ENCODE peak calls at places on chromosomes 13 and 19, in six cellular contexts. X is GM12891, Z is transverse colon, N is SK-N-SH, E is HL-60, R is esophagus muscularis mucosa. I is an unnamed sample.

GRCh38 chr19:29843180-29844051 is 31.6 kb downstream of the CCNE1 start:
- DNase-seq in X (no peak), Z (peak), N (no peak), E (peak), R (peak), I (peak)

GRCh38 chr19:19514215-19514633 is 1.1 kb downstream of the TSSK6 start:
- DNase-seq in X (no peak), Z (peak), N (no peak), E (no peak), R (no peak), I (peak)

GRCh38 chr13:109332501-109333499 is 453.6 kb downstream of the IRS2 start:
- DNase-seq in X (no peak), Z (peak), N (no peak), E (no peak), R (peak), I (no peak)

GRCh38 chr13:96898855-96899254 is 95.4 kb downstream of the OXGR1 start:
- DNase-seq in X (no peak), Z (no peak), N (no peak), E (no peak), R (no peak), I (no peak)

GRCh38 chr13:59532405-59532804 is 631.3 kb downstream of the DIAPH3 start:
- DNase-seq in X (no peak), Z (no peak), N (no peak), E (no peak), R (no peak), I (no peak)

GRCh38 chr19:18865106-18865972 is 30.6 kb downstream of the CERS1 start:
- DNase-seq in X (no peak), Z (no peak), N (no peak), E (no peak), R (no peak), I (no peak)

GRCh38 chr19:33403221-33403972 is 29.9 kb downstream of the CEBPG start:
- DNase-seq in X (peak), Z (peak), N (peak), E (no peak), R (no peak), I (peak)

GRCh38 chr19:38564981-38565685 is 52.6 kb downstream of the MAP4K1 start:
- DNase-seq in X (no peak), Z (no peak), N (peak), E (no peak), R (no peak), I (no peak)

DNA sequence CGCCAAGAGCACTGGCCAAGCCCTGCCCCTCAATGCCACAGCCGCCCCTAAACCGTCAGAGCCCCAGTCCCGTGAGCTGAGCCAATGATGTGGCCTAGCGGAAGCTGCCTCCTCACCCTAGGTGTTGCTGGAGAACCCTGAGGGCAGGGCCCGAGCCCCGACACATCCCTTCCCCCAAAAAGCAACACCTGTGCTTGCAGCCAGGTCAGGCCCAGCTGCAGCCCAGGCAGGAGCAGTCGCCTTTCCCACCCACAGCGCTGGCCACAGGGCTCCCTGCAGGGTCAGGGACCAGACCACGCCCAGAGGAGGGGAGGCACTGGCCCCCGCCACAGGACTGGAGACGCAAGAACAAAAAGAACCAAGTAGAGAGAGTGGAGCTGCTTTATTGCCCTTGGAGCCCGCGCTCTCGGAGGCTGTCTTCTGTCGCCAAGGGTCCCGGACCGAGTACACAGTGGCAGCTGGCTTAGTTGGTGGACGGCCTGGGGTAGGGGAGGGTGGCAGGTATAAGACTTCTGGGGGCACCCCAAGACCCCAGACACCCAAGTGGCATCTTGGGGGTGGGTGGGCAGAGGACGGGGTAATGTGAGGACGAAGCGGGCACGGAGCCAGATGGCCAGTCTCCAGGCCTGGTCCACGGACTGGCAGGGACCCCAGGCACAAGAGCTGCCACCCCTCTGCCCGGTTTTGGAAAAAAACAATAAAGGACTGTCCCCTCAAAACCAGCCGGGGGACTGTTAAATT is 3.3 kb downstream of the P2RY11 start:
- DNase-seq in X (no peak), Z (no peak), N (peak), E (no peak), R (no peak), I (no peak)
- TF ChIP-seq POLR2AphosphoS5 in X (peak), Z (no peak), N (no peak), E (peak), R (no peak), I (no peak)

GRCh38 chr13:25068810-25069209 is 27.1 kb upstream of the PABPC3 start:
- DNase-seq in X (no peak), Z (no peak), N (no peak), E (no peak), R (no peak), I (no peak)

GRCh38 chr13:25067054-25067453 is 28.9 kb upstream of the PABPC3 start:
- DNase-seq in X (no peak), Z (no peak), N (no peak), E (no peak), R (no peak), I (no peak)

GRCh38 chr13:25069236-25069635 is 26.7 kb upstream of the PABPC3 start:
- DNase-seq in X (no peak), Z (no peak), N (no peak), E (no peak), R (no peak), I (no peak)

GRCh38 chr13:25064396-25064795 is 31.5 kb upstream of the PABPC3 start:
- DNase-seq in X (no peak), Z (no peak), N (no peak), E (no peak), R (no peak), I (no peak)

GRCh38 chr13:25065974-25066770 is 29.8 kb upstream of the PABPC3 start:
- DNase-seq in X (no peak), Z (no peak), N (no peak), E (peak), R (no peak), I (no peak)
- TF ChIP-seq POLR2AphosphoS5 in X (no peak), Z (no peak), N (no peak), E (no peak), R (no peak), I (no peak)

DNA sequence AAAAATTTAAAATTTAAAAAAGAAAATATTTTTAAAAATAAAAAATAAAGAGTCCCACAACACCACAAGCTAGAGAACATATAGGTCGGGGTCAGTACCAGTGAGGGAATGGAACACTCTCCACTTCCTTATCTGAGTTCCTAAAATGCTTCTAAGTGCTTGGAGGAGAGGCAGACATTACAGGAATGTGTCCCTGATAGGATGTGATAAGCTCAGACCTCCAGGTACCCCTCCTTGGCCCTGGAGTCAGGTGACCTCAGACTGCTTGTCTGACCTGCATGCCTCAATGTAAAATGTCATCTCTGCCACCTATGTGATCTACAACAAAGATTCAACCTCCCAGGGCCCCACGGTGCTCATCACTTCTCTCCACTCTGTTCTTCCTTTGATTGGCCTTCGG is 2.8 kb downstream of the ZNF814 start:
- DNase-seq in X (no peak), Z (no peak), N (no peak), E (no peak), R (no peak), I (no peak)
- TF ChIP-seq POLR2AphosphoS5 in X (no peak), Z (no peak), N (no peak), E (no peak), R (no peak), I (no peak)

DNA sequence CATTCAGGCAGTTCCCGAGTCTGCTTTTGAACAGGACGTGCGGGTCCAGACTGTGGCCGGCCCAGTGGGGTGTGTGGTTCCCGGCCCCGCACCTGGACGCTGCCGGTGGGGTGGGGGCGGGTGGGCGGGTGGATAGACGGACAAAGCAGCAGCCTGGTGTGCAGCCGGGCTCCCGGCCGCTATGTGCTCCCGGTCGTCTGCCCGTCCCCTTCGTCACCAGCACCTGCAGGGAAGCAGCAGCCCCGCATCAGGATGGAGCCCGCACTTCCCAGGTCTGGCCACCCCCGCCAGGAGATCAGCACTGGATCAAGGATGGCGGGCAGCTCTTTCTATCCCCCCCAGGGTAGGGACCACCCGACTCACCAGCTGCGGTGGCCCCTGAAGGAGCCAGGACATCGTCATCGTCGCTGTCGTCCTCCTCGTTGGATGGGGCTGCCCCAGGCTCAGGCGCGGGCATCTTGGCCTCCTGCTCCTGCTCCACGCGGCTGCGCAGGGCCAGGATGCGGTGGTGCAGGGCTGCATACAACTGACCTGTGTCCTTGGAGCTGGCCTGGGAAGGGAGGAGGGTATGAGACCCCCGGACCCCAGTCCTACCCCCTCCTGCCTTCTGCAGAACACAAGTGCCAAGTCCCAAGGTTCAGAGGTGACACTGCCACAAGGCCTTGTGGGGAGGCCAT is 3.5 kb downstream of the CAPS start:
- DNase-seq in X (no peak), Z (no peak), N (no peak), E (no peak), R (no peak), I (no peak)
- TF ChIP-seq POLR2AphosphoS5 in X (no peak), Z (no peak), N (no peak), E (no peak), R (no peak), I (no peak)

DNA sequence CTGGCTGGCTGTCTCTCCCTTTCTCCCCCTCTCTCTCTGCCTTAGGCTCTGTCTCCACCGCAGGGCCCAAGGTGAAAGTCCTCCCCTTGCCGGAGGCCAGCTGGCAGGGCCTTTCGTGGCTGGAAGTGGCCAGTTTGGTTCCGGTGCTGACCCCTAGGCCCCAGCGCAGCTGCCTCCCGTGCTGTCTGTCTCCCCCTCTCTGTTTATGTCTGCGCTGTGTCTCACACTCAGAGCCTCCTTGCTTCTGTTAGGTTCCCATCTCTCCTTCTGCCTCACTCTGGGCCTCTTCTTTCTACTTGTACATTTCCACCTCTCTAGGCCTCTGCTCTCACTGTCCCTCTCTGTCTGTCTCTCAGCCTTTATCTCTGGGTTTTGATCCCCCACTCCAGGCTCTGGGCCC is 13.1 kb downstream of the CCDC97 start:
- DNase-seq in X (no peak), Z (no peak), N (no peak), E (no peak), R (no peak), I (peak)
- TF ChIP-seq POLR2AphosphoS5 in X (no peak), Z (no peak), N (no peak), E (no peak), R (no peak), I (no peak)

GRCh38 chr19:35013820-35014754 is 14.0 kb downstream of the GRAMD1A start:
- DNase-seq in X (no peak), Z (peak), N (peak), E (peak), R (no peak), I (peak)

GRCh38 chr19:35011091-35011689 is 11.1 kb downstream of the GRAMD1A start:
- DNase-seq in X (no peak), Z (no peak), N (no peak), E (peak), R (no peak), I (peak)

GRCh38 chr19:35015576-35016351 is 14.5 kb upstream of the SCN1B start:
- DNase-seq in X (no peak), Z (no peak), N (peak), E (no peak), R (no peak), I (peak)

GRCh38 chr19:35011737-35012682 is 11.9 kb downstream of the GRAMD1A start:
- DNase-seq in X (no peak), Z (no peak), N (peak), E (no peak), R (no peak), I (peak)

GRCh38 chr19:35013047-35013819 is 13.1 kb downstream of the GRAMD1A start:
- DNase-seq in X (peak), Z (peak), N (peak), E (peak), R (peak), I (peak)
- TF ChIP-seq POLR2AphosphoS5 in X (peak), Z (no peak), N (no peak), E (peak), R (peak), I (no peak)

DNA sequence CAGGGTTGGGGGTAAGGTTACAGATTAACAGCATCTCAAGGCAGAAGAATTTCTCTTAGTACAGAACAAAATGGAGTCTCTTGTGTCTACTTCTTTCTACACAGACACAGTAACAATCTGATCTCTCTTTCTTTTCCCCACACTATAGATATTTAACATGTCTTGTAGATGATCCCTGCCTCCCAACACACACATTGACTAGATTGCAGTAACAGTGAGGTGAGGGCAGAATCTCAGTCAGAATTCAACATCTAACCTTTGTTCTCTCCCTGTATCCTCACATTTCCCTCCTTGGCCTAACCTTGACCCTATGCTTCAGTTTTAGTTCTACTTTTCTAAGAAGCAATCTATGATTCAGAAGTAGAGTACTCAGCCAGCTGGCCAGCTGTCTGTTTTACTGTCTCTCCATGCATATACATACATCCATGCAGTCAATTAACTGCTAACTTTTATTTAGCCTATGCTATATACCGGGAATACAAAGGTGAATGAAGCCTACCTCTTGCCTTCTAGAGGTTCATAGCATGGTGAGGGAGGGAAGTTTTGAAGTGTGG is 18.1 kb downstream of the DNAJC15 start:
- DNase-seq in X (no peak), Z (no peak), N (no peak), E (no peak), R (no peak), I (no peak)
- TF ChIP-seq POLR2AphosphoS5 in X (no peak), Z (no peak), N (no peak), E (no peak), R (no peak), I (no peak)

GRCh38 chr19:41478875-41479756 is 36.2 kb downstream of the ERICH4 start:
- DNase-seq in X (no peak), Z (no peak), N (no peak), E (no peak), R (no peak), I (no peak)

GRCh38 chr19:41476583-41476982 is 33.6 kb downstream of the ERICH4 start:
- DNase-seq in X (no peak), Z (no peak), N (no peak), E (no peak), R (no peak), I (no peak)

GRCh38 chr19:41478171-41478570 is 35.2 kb downstream of the ERICH4 start:
- DNase-seq in X (no peak), Z (no peak), N (no peak), E (no peak), R (no peak), I (no peak)

GRCh38 chr19:41480336-41480735 is 37.4 kb downstream of the ERICH4 start:
- DNase-seq in X (no peak), Z (no peak), N (no peak), E (no peak), R (no peak), I (no peak)

GRCh38 chr19:41479757-41480191 is 36.8 kb downstream of the ERICH4 start:
- DNase-seq in X (no peak), Z (no peak), N (no peak), E (no peak), R (no peak), I (no peak)
- TF ChIP-seq POLR2AphosphoS5 in X (no peak), Z (no peak), N (no peak), E (no peak), R (peak), I (peak)

DNA sequence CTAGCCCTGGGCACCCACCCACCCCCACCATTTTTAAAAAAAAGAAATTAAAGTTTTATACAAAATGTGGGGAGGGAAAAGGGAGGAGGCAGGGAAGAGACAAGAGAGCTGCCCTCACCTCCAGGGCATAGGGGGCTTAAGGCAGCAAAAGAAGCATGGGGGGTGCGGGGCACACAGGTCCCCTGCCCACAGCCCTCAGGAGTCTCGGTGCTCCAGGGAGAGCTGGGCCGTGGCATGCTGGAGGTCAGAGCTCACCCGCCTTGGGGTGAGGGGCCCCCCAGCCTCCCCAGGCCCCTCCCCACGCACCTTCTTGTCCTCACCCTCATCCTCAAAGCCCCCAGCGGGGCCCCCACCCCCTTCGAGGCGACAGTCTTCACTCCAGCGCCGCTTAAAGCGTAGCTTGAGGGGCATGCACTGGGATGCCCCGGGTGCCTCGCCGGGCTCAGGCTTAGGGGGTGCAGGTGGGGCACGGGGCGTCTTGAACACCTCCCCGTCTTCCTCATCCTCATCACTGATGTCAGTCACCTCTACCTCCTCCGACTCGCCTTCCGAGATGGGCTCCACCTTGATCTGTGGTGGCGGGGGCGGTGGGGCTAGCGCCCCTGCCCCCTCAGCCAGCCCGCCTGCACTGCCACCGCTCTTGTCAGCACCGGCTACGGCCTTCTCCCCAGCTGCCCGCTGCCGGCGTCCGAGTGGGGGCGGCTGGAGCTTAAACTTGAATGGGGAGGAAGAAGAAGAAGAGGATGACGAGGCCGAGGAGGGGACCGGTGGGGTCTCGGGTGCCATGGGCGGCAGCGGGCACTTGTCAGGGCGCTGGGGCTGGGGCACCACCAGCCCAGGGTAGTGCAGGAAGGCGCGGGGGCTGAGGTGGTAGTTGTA is 6.1 kb upstream of the GSK3A start:
- DNase-seq in X (no peak), Z (no peak), N (no peak), E (no peak), R (no peak), I (no peak)
- TF ChIP-seq POLR2AphosphoS5 in X (peak), Z (no peak), N (no peak), E (peak), R (no peak), I (no peak)

GRCh38 chr13:24892844-24893243 is 128.9 kb downstream of the RNF17 start:
- DNase-seq in X (no peak), Z (no peak), N (no peak), E (no peak), R (peak), I (no peak)

GRCh38 chr13:24891476-24892108 is 127.6 kb downstream of the RNF17 start:
- DNase-seq in X (no peak), Z (no peak), N (no peak), E (no peak), R (peak), I (no peak)

GRCh38 chr13:24893863-24894262 is 129.9 kb downstream of the RNF17 start:
- DNase-seq in X (no peak), Z (no peak), N (peak), E (no peak), R (peak), I (no peak)

GRCh38 chr13:24894972-24895300 is 131.0 kb downstream of the RNF17 start:
- DNase-seq in X (no peak), Z (no peak), N (no peak), E (no peak), R (peak), I (no peak)

GRCh38 chr13:24894277-24894971 is 130.5 kb downstream of the RNF17 start:
- DNase-seq in X (no peak), Z (no peak), N (no peak), E (no peak), R (peak), I (no peak)
- TF ChIP-seq POLR2AphosphoS5 in X (no peak), Z (no peak), N (no peak), E (no peak), R (no peak), I (no peak)